ENCODE peak calls at places on chromosomes 12 and 14, in five cellular contexts. Y is Panc1, H is H1, M is HCT116, I is GM23338. B is an unnamed sample.

GRCh38 chr14:60986500-60986899 is 5.5 kb downstream of the SLC38A6 start:
- DNase-seq in Y (no peak), H (no peak), M (no peak), I (no peak), B (no peak)

GRCh38 chr12:52896190-52897100 is 8.4 kb downstream of the KRT8 start:
- DNase-seq in Y (no peak), H (no peak), M (no peak), I (no peak), B (peak)

GRCh38 chr14:57182760-57183503 is 85.8 kb downstream of the EXOC5 start:
- DNase-seq in Y (no peak), H (no peak), M (peak), I (peak), B (no peak)

GRCh38 chr12:28369483-28369882 is 179.2 kb downstream of the CCDC91 start:
- DNase-seq in Y (no peak), H (no peak), M (no peak), I (no peak), B (no peak)

GRCh38 chr12:26971963-26972362 is 33.7 kb downstream of the FGFR1OP2 start:
- DNase-seq in Y (no peak), H (no peak), M (no peak), I (no peak), B (no peak)

GRCh38 chr14:53952533-53952932 is 4.1 kb downstream of the BMP4 start:
- DNase-seq in Y (no peak), H (no peak), M (no peak), I (peak), B (no peak)

GRCh38 chr14:92207012-92207927 is 85.5 kb downstream of the CPSF2 start:
- DNase-seq in Y (no peak), H (no peak), M (no peak), I (peak), B (no peak)

GRCh38 chr14:73727181-73727580 is 13.0 kb upstream of the PNMA1 start:
- DNase-seq in Y (no peak), H (no peak), M (no peak), I (no peak), B (no peak)

GRCh38 chr12:3178671-3179413 is 101.7 kb downstream of the TSPAN9 start:
- DNase-seq in Y (no peak), H (no peak), M (no peak), I (no peak), B (no peak)

GRCh38 chr12:128008341-128008740 is 258.6 kb upstream of the TMEM132C start:
- DNase-seq in Y (no peak), H (no peak), M (no peak), I (no peak), B (no peak)

GRCh38 chr14:41785696-41786095 is 179.0 kb downstream of the LRFN5 start:
- DNase-seq in Y (peak), H (no peak), M (no peak), I (peak), B (no peak)

GRCh38 chr14:90520326-90520725 is 123.5 kb downstream of the CALM1 start:
- DNase-seq in Y (no peak), H (no peak), M (no peak), I (no peak), B (no peak)

GRCh38 chr12:94831081-94831747 is 172.3 kb downstream of the NDUFA12 start:
- DNase-seq in Y (no peak), H (no peak), M (no peak), I (no peak), B (peak)

GRCh38 chr12:15037091-15037723 is 64.4 kb downstream of the PDE6H start:
- DNase-seq in Y (no peak), H (no peak), M (no peak), I (no peak), B (no peak)

GRCh38 chr14:99038401-99038800 is 233.6 kb downstream of the BCL11B start:
- DNase-seq in Y (no peak), H (no peak), M (no peak), I (no peak), B (no peak)

DNA sequence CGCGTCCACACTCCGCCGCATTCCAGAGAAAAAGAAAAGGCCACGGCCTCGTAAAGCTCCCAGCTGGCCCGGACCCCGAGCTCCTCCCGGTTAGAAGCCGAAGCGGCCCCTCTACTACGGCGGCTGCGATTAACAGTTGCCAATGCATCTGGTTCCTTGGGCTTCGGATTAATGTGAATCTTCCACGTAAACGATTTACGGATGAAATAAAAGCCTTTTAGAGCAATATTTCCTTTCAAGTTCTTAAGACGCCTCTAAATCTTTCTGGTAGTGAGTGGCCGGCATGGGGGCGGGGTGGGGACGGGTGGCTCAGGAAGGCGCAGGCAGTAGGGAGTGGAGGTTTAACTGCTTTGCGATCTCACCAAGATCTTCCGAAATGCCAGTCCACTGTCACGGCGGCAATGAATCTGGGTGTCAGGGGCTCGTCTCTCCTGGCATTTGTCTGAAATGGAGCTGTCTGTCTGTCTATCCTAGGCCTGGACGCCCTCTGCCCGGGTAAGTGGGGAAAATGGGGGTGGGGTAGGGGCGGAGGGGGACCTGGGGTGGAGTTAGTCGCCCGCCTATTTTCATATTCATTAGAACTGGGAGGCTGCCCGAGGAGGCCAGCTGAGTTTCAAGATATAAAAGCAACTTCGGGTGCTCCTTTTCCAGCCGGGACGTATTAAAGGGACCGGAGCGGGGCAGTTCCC is 427 bp upstream of the ALX1 start:
- DNase-seq in Y (no peak), H (no peak), M (no peak), I (peak), B (no peak)
- H3K4me3 ChIP-seq in Y (peak), H (peak), M (no peak), I (peak), B (peak)

DNA sequence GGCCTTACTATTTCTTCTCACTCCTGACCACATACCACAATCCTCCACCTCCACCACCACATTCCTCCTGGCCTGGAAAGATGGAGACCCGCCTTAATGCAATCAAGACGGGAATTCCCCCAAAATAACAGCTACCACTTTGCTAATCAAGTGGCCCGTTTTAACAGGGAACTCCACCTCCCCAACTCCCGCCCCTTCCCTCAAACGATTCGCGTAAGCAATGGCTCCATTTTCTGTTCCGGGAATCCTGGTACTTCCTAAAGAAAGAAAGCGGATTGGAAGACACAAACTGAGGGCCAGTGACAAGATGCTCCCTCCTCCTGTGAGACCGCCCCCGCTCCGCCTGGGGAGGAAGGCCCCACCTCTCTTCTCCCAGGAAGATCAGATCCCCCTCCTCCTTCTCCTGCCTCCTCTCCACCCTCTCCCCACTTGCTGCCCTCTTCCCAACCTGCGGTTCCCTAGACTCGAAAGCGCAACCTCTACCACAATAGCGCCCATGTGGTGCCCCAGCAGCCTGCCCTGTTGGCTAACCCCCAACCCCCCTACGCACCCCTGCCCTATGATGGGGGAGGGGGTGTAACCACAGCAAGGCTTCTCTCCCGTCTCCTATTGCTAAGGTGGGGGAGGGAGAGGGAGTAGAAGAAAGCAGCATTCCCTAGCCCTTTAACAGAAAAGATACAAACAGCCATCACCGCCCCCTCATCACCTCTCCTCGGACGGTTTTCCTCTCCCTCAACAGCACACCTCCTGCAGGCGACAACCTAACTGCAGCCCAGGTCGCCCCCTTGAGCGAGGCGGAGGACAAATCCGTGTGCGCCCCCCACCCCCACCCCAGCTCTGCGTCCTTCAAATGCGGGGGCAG is 777 bp downstream of the ARF3 start:
- DNase-seq in Y (no peak), H (peak), M (peak), I (peak), B (peak)
- TF ChIP-seq POLR2AphosphoS5 in Y (no peak), H (peak), M (no peak), I (peak), B (peak)

GRCh38 chr12:54298904-54299303 is 1.9 kb downstream of the NFE2 start:
- DNase-seq in Y (no peak), H (no peak), M (no peak), I (no peak), B (no peak)

GRCh38 chr12:54299515-54300266 is 1.1 kb downstream of the NFE2 start:
- DNase-seq in Y (no peak), H (no peak), M (no peak), I (no peak), B (no peak)

GRCh38 chr12:54300267-54300731 is 516 bp downstream of the NFE2 start:
- DNase-seq in Y (no peak), H (no peak), M (no peak), I (no peak), B (no peak)

GRCh38 chr12:54300732-54301427 is at the start of gene NFE2:
- DNase-seq in Y (no peak), H (peak), M (no peak), I (peak), B (peak)

GRCh38 chr12:54301428-54302045 is 722 bp upstream of the NFE2 start:
- DNase-seq in Y (no peak), H (no peak), M (no peak), I (peak), B (no peak)
- H3K4me3 ChIP-seq in Y (no peak), H (peak), M (peak), I (peak), B (no peak)

GRCh38 chr14:76908834-76909233 is 82.6 kb downstream of the LRRC74A start:
- DNase-seq in Y (no peak), H (no peak), M (no peak), I (no peak), B (peak)
- TF ChIP-seq POLR2AphosphoS5 in Y (no peak), H (no peak), M (no peak), I (no peak), B (no peak)

GRCh38 chr12:53965251-53966069 is 7.5 kb upstream of the HOXC11 start:
- DNase-seq in Y (no peak), H (no peak), M (no peak), I (peak), B (no peak)
- H3K4me3 ChIP-seq in Y (no peak), H (no peak), M (no peak), I (no peak), B (no peak)

DNA sequence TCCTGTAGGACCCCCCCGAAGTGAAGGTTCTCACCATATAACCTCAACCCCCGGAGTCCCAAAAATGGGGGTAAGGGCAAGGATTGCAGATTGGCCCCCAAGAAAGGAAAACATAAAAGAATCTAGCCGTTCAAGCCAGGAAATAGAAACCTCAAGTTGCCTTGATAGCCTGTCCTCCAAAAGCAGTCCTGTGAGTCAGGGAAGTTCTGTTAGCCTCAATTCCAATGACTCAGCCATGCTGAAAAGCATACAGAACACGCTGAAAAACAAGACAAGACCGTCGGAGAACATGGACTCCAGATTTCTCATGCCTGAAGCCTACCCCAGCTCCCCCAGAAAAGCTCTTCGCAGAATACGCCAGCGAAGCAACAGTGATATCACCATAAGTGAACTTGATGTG is 344.2 kb upstream of the RGS6 start:
- DNase-seq in Y (no peak), H (no peak), M (no peak), I (no peak), B (no peak)
- TF ChIP-seq POLR2AphosphoS5 in Y (no peak), H (no peak), M (no peak), I (no peak), B (no peak)

GRCh38 chr12:13099910-13100609 is 3.4 kb downstream of the GSG1 start:
- DNase-seq in Y (no peak), H (no peak), M (no peak), I (no peak), B (no peak)

GRCh38 chr12:13099066-13099909 is 4.2 kb downstream of the GSG1 start:
- DNase-seq in Y (no peak), H (no peak), M (no peak), I (no peak), B (no peak)

GRCh38 chr12:13095266-13095995 is 8.0 kb downstream of the GSG1 start:
- DNase-seq in Y (no peak), H (no peak), M (no peak), I (no peak), B (no peak)

GRCh38 chr12:13100610-13100881 is 2.9 kb downstream of the GSG1 start:
- DNase-seq in Y (no peak), H (no peak), M (no peak), I (no peak), B (no peak)

GRCh38 chr12:13097526-13097925 is 5.9 kb downstream of the GSG1 start:
- DNase-seq in Y (no peak), H (no peak), M (no peak), I (no peak), B (no peak)
- H3K4me3 ChIP-seq in Y (peak), H (no peak), M (peak), I (no peak), B (no peak)

B was measured in transverse colon.